ENCODE peak calls at places on chromosomes 5 and 9, in four cellular contexts. S is ovary, X is right cardiac atrium, B is fibroblast of pulmonary artery. I is an unnamed sample.

GRCh38 chr5:31215236-31215635 is 21.8 kb downstream of the CDH6 start:
- DNase-seq in S (no peak), X (no peak), B (no peak), I (no peak)

GRCh38 chr5:35177783-35178182 is 52.5 kb downstream of the PRLR start:
- DNase-seq in S (no peak), X (no peak), B (no peak), I (no peak)

GRCh38 chr5:91434348-91434747 is 51.2 kb upstream of the ARRDC3 start:
- DNase-seq in S (no peak), X (no peak), B (peak; percentile 12), I (no peak)

GRCh38 chr5:42005561-42006153 is 80.6 kb downstream of the FBXO4 start:
- DNase-seq in S (no peak), X (no peak), B (peak; percentile 45), I (no peak)

GRCh38 chr5:119435436-119436132 is 16.7 kb upstream of the HSD17B4 start:
- DNase-seq in S (no peak), X (peak; percentile 50), B (peak; percentile 66), I (peak; percentile 23)

GRCh38 chr9:127705577-127706215 is 1.1 kb upstream of the CFAP157 start:
- DNase-seq in S (no peak), X (no peak), B (no peak), I (no peak)

GRCh38 chr5:1251678-1252580 is 26.7 kb downstream of the SLC6A18 start:
- DNase-seq in S (no peak), X (no peak), B (no peak), I (no peak)

GRCh38 chr9:89407070-89407469 is 88.8 kb downstream of the SECISBP2 start:
- DNase-seq in S (no peak), X (no peak), B (peak; percentile 20), I (no peak)

GRCh38 chr9:110995511-110996340 is 42.5 kb downstream of the LPAR1 start:
- DNase-seq in S (no peak), X (no peak), B (no peak), I (no peak)

GRCh38 chr9:37010180-37010579 is 23.9 kb downstream of the PAX5 start:
- DNase-seq in S (no peak), X (no peak), B (no peak), I (no peak)

GRCh38 chr9:129688285-129689043 is 23.0 kb downstream of the PRRX2 start:
- DNase-seq in S (no peak), X (no peak), B (no peak), I (no peak)

GRCh38 chr9:124652203-124652992 is 118.7 kb downstream of the NR6A1 start:
- DNase-seq in S (no peak), X (no peak), B (peak; percentile 72), I (peak; percentile 44)

GRCh38 chr5:153559926-153560325 is 69.5 kb downstream of the GRIA1 start:
- DNase-seq in S (no peak), X (no peak), B (peak; percentile 85), I (no peak)

GRCh38 chr5:54656261-54656728 is 138.7 kb downstream of the SNX18 start:
- DNase-seq in S (no peak), X (peak; percentile 21), B (peak; percentile 50), I (no peak)

GRCh38 chr5:170606939-170607338 is 103.1 kb downstream of the KCNIP1 start:
- DNase-seq in S (no peak), X (no peak), B (no peak), I (no peak)

GRCh38 chr5:16784843-16785791 is 151.0 kb downstream of the MYO10 start:
- DNase-seq in S (no peak), X (no peak), B (peak; percentile 39), I (no peak)

GRCh38 chr5:106417566-106417965 is 1253.2 kb downstream of the EFNA5 start:
- DNase-seq in S (no peak), X (no peak), B (no peak), I (no peak)

GRCh38 chr5:140869555-140869886 is 764 bp downstream of the PCDHA11 start:
- DNase-seq in S (no peak), X (no peak), B (no peak), I (no peak)
- H3K4me3 ChIP-seq in S (no peak overlapping the region), X (no peak overlapping the region), B (no peak overlapping the region), I (no peak overlapping the region)

DNA sequence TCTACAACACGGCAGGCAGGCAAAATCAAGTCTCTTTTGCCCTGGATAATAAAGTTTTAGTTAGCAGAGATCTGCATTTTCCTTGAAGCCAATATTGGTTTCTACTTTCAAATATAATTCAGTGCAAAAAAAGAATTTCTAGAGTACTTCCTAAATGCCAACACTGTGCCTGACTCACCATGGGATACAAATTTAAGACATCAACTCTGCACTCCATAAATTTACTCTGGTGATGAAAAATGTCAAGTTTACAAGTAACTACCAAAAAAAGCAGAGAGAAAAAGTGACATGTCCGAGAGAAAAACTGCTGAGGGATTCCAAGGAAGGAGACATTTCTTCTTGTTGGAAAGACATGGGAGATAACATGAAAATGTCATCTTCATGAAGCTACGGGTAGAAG is 119.7 kb downstream of the RAPGEF6 start:
- DNase-seq in S (no peak), X (no peak), B (no peak), I (no peak)
- H3K4me3 ChIP-seq in S (no peak overlapping the region), X (no peak overlapping the region), B (no peak overlapping the region), I (no peak overlapping the region)

DNA sequence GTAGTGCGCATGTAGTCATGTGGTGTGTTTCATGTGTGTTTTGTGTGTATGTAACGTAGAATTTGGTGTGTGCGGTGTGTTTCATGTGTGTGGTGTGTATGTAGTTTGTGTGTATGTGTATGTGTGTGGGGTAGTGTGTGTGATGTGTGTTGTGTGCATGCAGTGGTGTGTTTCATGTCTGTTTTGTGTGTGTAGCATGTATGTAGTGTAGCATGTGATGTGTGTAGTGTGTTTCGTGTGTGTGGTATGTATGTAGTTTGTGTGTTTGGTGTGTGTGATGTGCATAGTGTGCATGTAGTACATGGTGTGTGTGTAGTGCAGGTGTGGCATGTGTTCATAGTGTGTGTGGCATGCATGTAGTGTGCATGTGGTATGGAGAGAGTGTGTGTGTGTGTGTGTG is 40.8 kb downstream of the SYK start:
- DNase-seq in S (no peak), X (no peak), B (no peak), I (no peak)
- H3K4me3 ChIP-seq in S (no peak overlapping the region), X (no peak overlapping the region), B (no peak overlapping the region), I (no peak overlapping the region)

GRCh38 chr5:73749485-73750270 is 123.7 kb downstream of the ARHGEF28 start:
- DNase-seq in S (peak; percentile 44), X (no peak), B (no peak), I (no peak)

GRCh38 chr5:73746608-73747007 is 120.6 kb downstream of the ARHGEF28 start:
- DNase-seq in S (no peak), X (no peak), B (no peak), I (no peak)

GRCh38 chr5:73747696-73748380 is 121.8 kb downstream of the ARHGEF28 start:
- DNase-seq in S (no peak), X (no peak), B (peak; percentile 41), I (no peak)

GRCh38 chr5:73751254-73751914 is 125.4 kb downstream of the ARHGEF28 start:
- DNase-seq in S (no peak), X (no peak), B (no peak), I (no peak)

GRCh38 chr5:73748510-73749410 is 122.8 kb downstream of the ARHGEF28 start:
- DNase-seq in S (peak; percentile 88), X (peak; percentile 61), B (peak; percentile 82), I (no peak)
- H3K4me3 ChIP-seq in S (no peak overlapping the region), X (no peak overlapping the region), B (peak overlapping the region; percentile 41), I (peak overlapping the region; percentile 2)

GRCh38 chr5:151221574-151221973 is 2.3 kb downstream of the CCDC69 start:
- DNase-seq in S (no peak), X (no peak), B (no peak), I (no peak)
- H3K4me3 ChIP-seq in S (peak overlapping the region; percentile 73), X (no peak overlapping the region), B (no peak overlapping the region), I (no peak overlapping the region)

I was measured in AG04450.